ENCODE peak calls at places on chromosomes 3 and 15, in ten cellular contexts. U, T, V, C, X, R, Z, N, K and B are unnamed samples.
A peak's percentile ranks its signal among the peaks of the same experiment; 100 is the strongest.

GRCh38 chr3:72887723-72888545 is at the start of gene GXYLT2:
- DNase-seq in N (peak; percentile 91), R (no peak), V (peak; percentile 85), T (peak; percentile 58), C (no peak), K (peak; percentile 51), X (no peak), Z (peak; percentile 33), U (peak; percentile 80), B (no peak)

GRCh38 chr3:159763466-159764210 is 225.0 kb upstream of the IL12A start:
- DNase-seq in N (peak; percentile 94), K (peak; percentile 57), T (peak; percentile 80), R (peak; percentile 85), U (peak; percentile 91), C (no peak), V (peak; percentile 86), X (peak; percentile 65), Z (peak; percentile 59), B (peak; percentile 49)

GRCh38 chr3:101819649-101820202 is 29.6 kb upstream of the NFKBIZ start:
- DNase-seq in C (no peak), X (no peak), U (no peak), K (no peak), R (no peak), Z (no peak), V (peak; percentile 33), N (no peak), T (no peak), B (no peak)

GRCh38 chr15:58052334-58052733 is 13.2 kb downstream of the ALDH1A2 start:
- DNase-seq in R (no peak), T (no peak), C (no peak), Z (no peak), N (no peak), V (no peak), X (no peak), K (no peak), U (no peak), B (no peak)

GRCh38 chr15:74428442-74428787 is 5.3 kb downstream of the SEMA7A start:
- DNase-seq in K (no peak), R (no peak), T (no peak), U (no peak), C (no peak), X (no peak), N (peak; percentile 54), Z (no peak), V (no peak), B (no peak)

GRCh38 chr15:41790756-41791546 is 16.7 kb downstream of the MAPKBP1 start:
- DNase-seq in R (no peak), X (no peak), V (peak; percentile 59), U (no peak), K (no peak), T (peak; percentile 53), C (no peak), N (no peak), Z (no peak), B (no peak)

GRCh38 chr3:183349421-183350157 is 78.8 kb downstream of the MCF2L2 start:
- DNase-seq in R (no peak), U (no peak), N (no peak), Z (no peak), K (no peak), V (no peak), T (no peak), X (no peak), C (no peak), B (no peak)

GRCh38 chr15:89459271-89460038 is 36.9 kb downstream of the RHCG start:
- DNase-seq in R (no peak), X (no peak), N (no peak), C (no peak), U (no peak), V (no peak), K (peak; percentile 56), T (no peak), Z (no peak), B (no peak)

GRCh38 chr3:174202146-174202545 is 657.0 kb upstream of the NAALADL2 start:
- DNase-seq in N (no peak), Z (no peak), U (no peak), K (no peak), V (no peak), X (no peak), T (no peak), R (no peak), C (no peak), B (no peak)

GRCh38 chr3:71955549-71956373 is 170.8 kb upstream of the PROK2 start:
- DNase-seq in R (no peak), C (no peak), N (peak; percentile 58), K (peak; percentile 76), T (peak; percentile 65), U (peak; percentile 84), X (peak; percentile 72), Z (no peak), V (peak; percentile 93), B (peak; percentile 56)

GRCh38 chr3:56980798-56981390 is 79.6 kb upstream of the SPATA12 start:
- DNase-seq in N (no peak), V (peak; percentile 92), T (no peak), Z (no peak), C (no peak), X (peak; percentile 97), R (no peak), U (peak; percentile 83), K (no peak), B (peak; percentile 77)

GRCh38 chr15:54810031-54810430 is 386.7 kb downstream of the RSL24D1 start:
- DNase-seq in C (no peak), K (no peak), T (no peak), X (no peak), V (no peak), Z (no peak), N (no peak), R (no peak), U (no peak), B (no peak)

GRCh38 chr3:181730364-181730763 is 18.6 kb downstream of the SOX2 start:
- DNase-seq in X (no peak), V (no peak), R (no peak), K (no peak), N (no peak), U (no peak), Z (no peak), C (no peak), T (no peak), B (no peak)

GRCh38 chr3:149955449-149955848 is 15.2 kb downstream of the PFN2 start:
- DNase-seq in C (no peak), V (no peak), K (no peak), Z (no peak), R (no peak), N (no peak), U (no peak), T (no peak), X (no peak), B (no peak)

GRCh38 chr3:47571391-47572165 is 7.1 kb downstream of the CSPG5 start:
- DNase-seq in T (no peak), Z (no peak), N (no peak), V (peak; percentile 22), R (no peak), C (no peak), X (no peak), K (no peak), U (no peak), B (no peak)

GRCh38 chr3:160801386-160802118 is 45.5 kb downstream of the PPM1L start:
- DNase-seq in R (no peak), C (no peak), U (peak; percentile 84), K (peak; percentile 37), V (peak; percentile 36), N (no peak), X (no peak), Z (no peak), T (no peak), B (no peak)

GRCh38 chr3:69052567-69052898 is 400 bp upstream of the TMF1 start:
- DNase-seq in V (no peak), Z (no peak), T (no peak), X (no peak), K (no peak), R (no peak), C (no peak), U (no peak), N (no peak), B (no peak)

GRCh38 chr15:60077581-60078359 is 73.7 kb downstream of the FOXB1 start:
- DNase-seq in N (peak; percentile 51), R (no peak), K (no peak), C (no peak), V (no peak), X (no peak), T (no peak), Z (no peak), U (no peak), B (no peak)

GRCh38 chr15:58690703-58691102 is 58.8 kb downstream of the ADAM10 start:
- DNase-seq in X (no peak), N (no peak), Z (no peak), T (no peak), V (no peak), K (no peak), C (no peak), U (no peak), R (no peak), B (no peak)

GRCh38 chr3:51581529-51581928 is 43.0 kb downstream of the RAD54L2 start:
- DNase-seq in U (no peak), N (no peak), T (no peak), Z (no peak), C (no peak), R (no peak), X (peak; percentile 10), K (no peak), V (peak; percentile 4), B (no peak)

GRCh38 chr15:66923438-66923881 is 141.9 kb upstream of the SMAD3 start:
- DNase-seq in X (no peak), N (peak; percentile 82), U (peak; percentile 32), V (no peak), K (no peak), T (peak; percentile 36), Z (no peak), C (no peak), R (no peak), B (no peak)

GRCh38 chr3:143699351-143699750 is 148.9 kb downstream of the SLC9A9 start:
- DNase-seq in R (no peak), U (no peak), V (no peak), C (no peak), Z (no peak), K (no peak), T (no peak), N (no peak), X (no peak), B (no peak)